ENCODE peak calls at places on chromosomes 13 and 19, in ten cellular contexts. Q is testis, Y is transverse colon, C is vagina, E is tibial nerve, N is GM12878, G is body of pancreas, X is HCT116, J is uterus, A is Peyer's patch. F is an unnamed sample.

GRCh38 chr19:33631628-33631995 is 9.9 kb downstream of the CHST8 start:
- DNase-seq in Q (no peak), Y (no peak), C (peak; percentile 37), E (no peak), N (no peak), G (no peak), X (no peak), J (no peak), A (no peak), F (no peak)

GRCh38 chr13:106373304-106373988 is 162.0 kb downstream of the EFNB2 start:
- DNase-seq in Q (no peak), Y (no peak), C (no peak), E (no peak), N (no peak), G (no peak), X (no peak), J (no peak), A (no peak), F (no peak)

GRCh38 chr13:102203718-102204117 is 198.1 kb downstream of the FGF14 start:
- DNase-seq in Q (no peak), Y (no peak), C (no peak), E (no peak), N (no peak), G (no peak), X (no peak), J (no peak), A (no peak), F (no peak)

GRCh38 chr19:47122359-47123335 is 8.0 kb upstream of the SAE1 start:
- DNase-seq in Q (no peak), Y (no peak), C (no peak), E (no peak), N (no peak), G (no peak), X (no peak), J (no peak), A (no peak), F (no peak)

GRCh38 chr13:18921063-18921462 is 260.6 kb downstream of the TUBA3C start:
- DNase-seq in Q (no peak), Y (no peak), C (no peak), E (no peak), N (no peak), G (no peak), X (no peak), J (no peak), A (no peak), F (no peak)

GRCh38 chr19:48330012-48330681 is 4.8 kb downstream of the EMP3 start:
- DNase-seq in Q (peak; percentile 90), Y (peak; percentile 89), C (no peak), E (peak; percentile 32), N (peak; percentile 65), G (peak; percentile 86), X (no peak), J (peak; percentile 54), A (peak; percentile 94), F (peak; percentile 83)

GRCh38 chr13:31234729-31235128 is 35.0 kb downstream of the B3GLCT start:
- DNase-seq in Q (no peak), Y (no peak), C (no peak), E (no peak), N (no peak), G (no peak), X (no peak), J (no peak), A (no peak), F (no peak)

GRCh38 chr13:111153977-111154332 is 38.8 kb downstream of the ARHGEF7 start:
- DNase-seq in Q (peak; percentile 53), Y (peak; percentile 62), C (no peak), E (peak; percentile 15), N (no peak), G (no peak), X (no peak), J (no peak), A (peak; percentile 73), F (no peak)

GRCh38 chr19:6719992-6720368 is 470 bp downstream of the C3 start:
- DNase-seq in Q (no peak), Y (no peak), C (no peak), E (no peak), N (no peak), G (no peak), X (no peak), J (no peak), A (no peak), F (no peak)

GRCh38 chr13:113976711-113977684 is 3.1 kb upstream of the C13orf46 start:
- DNase-seq in Q (no peak), Y (no peak), C (no peak), E (no peak), N (no peak), G (no peak), X (no peak), J (peak; percentile 14), A (peak; percentile 42), F (peak; percentile 26)

DNA sequence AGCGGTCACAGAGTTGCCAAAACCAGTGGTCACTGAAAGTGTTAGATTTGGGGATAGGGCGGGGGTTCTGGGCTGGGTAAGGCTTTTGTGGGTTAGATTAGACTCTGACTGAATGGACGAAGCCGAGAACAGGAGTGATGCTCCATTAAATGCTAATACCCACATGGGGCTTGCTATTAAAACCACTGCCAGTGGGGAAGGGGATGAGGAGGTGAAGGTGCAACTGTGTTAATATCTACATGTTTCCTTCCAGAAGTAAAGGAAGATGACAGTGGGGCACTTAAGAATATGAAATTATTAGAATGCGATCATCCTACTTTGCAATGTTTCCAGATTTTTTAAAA is 573 bp upstream of the ZNF614 start:
- DNase-seq in Q (no peak), Y (no peak), C (no peak), E (no peak), N (no peak), G (no peak), X (no peak), J (no peak), A (no peak), F (no peak)
- H3K9me3 ChIP-seq in Q (no peaks in the 10 kb centered on the region), Y (peaks cover 46% of the 10 kb centered on the region), C (peaks cover 39% of the 10 kb centered on the region), E (no peaks in the 10 kb centered on the region), N (peaks cover 34% of the 10 kb centered on the region), G (peaks cover 57% of the 10 kb centered on the region), X (peaks cover 13% of the 10 kb centered on the region), J (peaks cover 22% of the 10 kb centered on the region), A (peaks cover 14% of the 10 kb centered on the region), F (peaks cover 9% of the 10 kb centered on the region)

DNA sequence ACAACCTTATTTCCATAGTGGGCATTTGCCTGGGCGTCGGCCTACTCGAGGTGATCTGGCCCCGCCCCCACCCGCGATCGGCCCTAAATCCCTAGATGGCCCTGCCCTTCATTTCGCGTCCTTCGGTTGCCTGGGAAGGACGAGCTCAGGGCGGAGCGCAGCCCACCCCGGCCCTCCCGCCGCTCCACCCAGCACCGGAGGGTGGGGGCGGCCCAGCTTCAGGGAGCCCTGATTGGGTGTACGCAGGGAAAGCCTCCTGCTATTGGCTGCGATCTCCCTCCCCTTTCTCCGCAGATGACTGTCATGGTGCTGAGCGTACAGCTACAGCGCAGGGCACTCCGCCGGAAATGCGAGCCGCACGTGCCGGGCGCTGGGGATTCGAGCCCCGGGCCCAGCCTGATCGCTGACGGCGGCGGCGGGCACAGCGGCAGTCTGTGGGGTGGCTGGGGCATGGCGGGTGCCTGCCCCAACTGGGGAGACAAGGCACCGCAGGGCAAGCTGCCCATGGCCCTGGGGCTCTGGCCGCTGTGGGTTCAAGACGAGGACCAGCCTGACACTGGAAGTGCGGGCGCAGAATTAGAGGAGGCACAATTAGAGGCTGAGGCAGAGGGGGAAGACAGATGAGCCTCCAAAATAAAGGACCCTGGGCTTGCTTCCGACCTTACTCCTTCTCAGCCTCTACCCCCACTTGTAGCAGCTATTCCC is 4.3 kb downstream of the CD37 start:
- DNase-seq in Q (peak; percentile 81), Y (peak; percentile 84), C (no peak), E (peak; percentile 77), N (no peak), G (peak; percentile 91), X (no peak), J (peak; percentile 89), A (peak; percentile 81), F (peak; percentile 91)
- TF ChIP-seq POLR2A in Q (no peak), Y (peak; percentile 40), C (no peak), E (peak; percentile 67), N (no peak), G (peak; percentile 74), X (no peak), J (peak; percentile 56), A (no peak), F (peak; percentile 34)

DNA sequence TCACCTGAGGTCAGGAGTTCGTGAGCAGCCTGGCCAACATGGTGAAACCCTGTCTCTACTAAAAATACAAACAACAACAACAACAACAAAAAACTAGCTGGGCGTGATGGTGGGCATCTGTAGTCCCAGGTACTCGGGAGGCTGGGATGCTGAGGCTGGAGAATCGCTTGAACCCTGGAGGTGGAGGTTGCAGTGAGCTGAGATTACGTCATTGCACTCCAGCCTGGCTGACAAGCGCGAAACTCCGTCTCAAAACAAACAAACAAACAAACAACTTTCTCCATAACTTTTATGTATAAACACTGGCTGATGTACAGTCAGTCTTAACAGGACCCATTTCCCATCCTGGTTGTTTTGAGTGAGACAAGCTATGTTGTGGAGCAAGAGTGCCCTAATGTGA is 5.8 kb upstream of the CYP4F8 start:
- DNase-seq in Q (no peak), Y (no peak), C (no peak), E (no peak), N (no peak), G (no peak), X (no peak), J (no peak), A (no peak), F (no peak)
- H3K27me3 ChIP-seq in Q (no peaks in the 10 kb centered on the region), Y (no peaks in the 10 kb centered on the region), C (no peaks in the 10 kb centered on the region), E (no peaks in the 10 kb centered on the region), N (no peaks in the 10 kb centered on the region), G (no peaks in the 10 kb centered on the region), X (no peaks in the 10 kb centered on the region), J (no peaks in the 10 kb centered on the region), A (no peaks in the 10 kb centered on the region), F (no peaks in the 10 kb centered on the region)

DNA sequence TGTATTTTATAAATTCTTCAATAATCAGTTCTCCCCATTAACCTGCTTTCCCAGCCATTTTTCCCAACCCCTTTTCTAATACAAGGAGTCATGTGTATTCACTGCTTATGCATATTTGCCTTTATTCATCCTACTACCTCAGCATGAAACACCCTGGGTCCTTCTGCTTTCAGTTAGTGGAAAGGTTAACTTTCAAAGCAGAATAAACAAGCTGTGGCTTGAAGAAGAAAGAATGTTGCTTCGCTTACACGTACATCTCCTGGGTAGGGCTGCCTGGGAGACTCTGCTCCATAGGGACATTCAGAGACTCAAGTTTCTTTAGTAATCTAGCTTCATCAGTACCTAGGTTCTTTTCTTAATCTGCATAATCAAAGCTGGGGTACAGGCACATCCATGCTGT is 567.8 kb upstream of the SLC10A2 start:
- DNase-seq in Q (no peak), Y (no peak), C (no peak), E (no peak), N (no peak), G (no peak), X (no peak), J (no peak), A (no peak), F (no peak)
- H3K9me3 ChIP-seq in Q (no peaks in the 10 kb centered on the region), Y (no peaks in the 10 kb centered on the region), C (no peaks in the 10 kb centered on the region), E (peaks cover 3% of the 10 kb centered on the region), N (no peaks in the 10 kb centered on the region), G (no peaks in the 10 kb centered on the region), X (no peaks in the 10 kb centered on the region), J (no peaks in the 10 kb centered on the region), A (no peaks in the 10 kb centered on the region), F (no peaks in the 10 kb centered on the region)

F was measured in heart left ventricle.